ENCODE peak calls at places on chromosomes 16 and 17, in seven cellular contexts. One of them, this sample, is unnamed.
A peak's percentile ranks its signal among the peaks of the same experiment; 100 is the strongest.

GRCh38 chr16:21277927-21278706 is at the start of gene CRYM:
- DNase-seq in tibial nerve: no peak
- DNase-seq in adrenal gland: peak; percentile 49
- DNase-seq in hepatocyte: peak; percentile 85
- DNase-seq in heart right ventricle: peak; percentile 55
- DNase-seq in effector memory CD4-positive, alpha-beta T cell: no peak
- DNase-seq in lower lobe of right lung: peak; percentile 73
- DNase-seq in this sample: peak; percentile 15

GRCh38 chr17:78883533-78884131 is 19.4 kb downstream of the CEP295NL start:
- DNase-seq in heart right ventricle: peak; percentile 85
- DNase-seq in lower lobe of right lung: no peak
- DNase-seq in tibial nerve: peak; percentile 83
- DNase-seq in adrenal gland: peak; percentile 85
- DNase-seq in hepatocyte: peak; percentile 90
- DNase-seq in effector memory CD4-positive, alpha-beta T cell: no peak
- DNase-seq in this sample: peak; percentile 13

GRCh38 chr16:78925071-78925714 is 675.3 kb downstream of the MAF start:
- DNase-seq in heart right ventricle: peak; percentile 16
- DNase-seq in tibial nerve: no peak
- DNase-seq in lower lobe of right lung: peak; percentile 61
- DNase-seq in adrenal gland: peak; percentile 48
- DNase-seq in effector memory CD4-positive, alpha-beta T cell: no peak
- DNase-seq in hepatocyte: no peak
- DNase-seq in this sample: peak; percentile 21

GRCh38 chr17:79452706-79453105 is 158.1 kb downstream of the RBFOX3 start:
- DNase-seq in effector memory CD4-positive, alpha-beta T cell: no peak
- DNase-seq in heart right ventricle: no peak
- DNase-seq in adrenal gland: no peak
- DNase-seq in hepatocyte: no peak
- DNase-seq in tibial nerve: no peak
- DNase-seq in lower lobe of right lung: no peak
- DNase-seq in this sample: no peak

GRCh38 chr16:89657442-89658220 is at the start of the genes CHMP1A and SPATA33:
- DNase-seq in heart right ventricle: peak; percentile 90
- DNase-seq in hepatocyte: peak; percentile 95
- DNase-seq in lower lobe of right lung: peak; percentile 91
- DNase-seq in tibial nerve: peak; percentile 74
- DNase-seq in effector memory CD4-positive, alpha-beta T cell: peak; percentile 91
- DNase-seq in adrenal gland: peak; percentile 87
- DNase-seq in this sample: peak; percentile 59

GRCh38 chr16:47254771-47255170 is 111.0 kb upstream of the NETO2 start:
- DNase-seq in effector memory CD4-positive, alpha-beta T cell: no peak
- DNase-seq in hepatocyte: no peak
- DNase-seq in lower lobe of right lung: no peak
- DNase-seq in heart right ventricle: no peak
- DNase-seq in tibial nerve: no peak
- DNase-seq in adrenal gland: no peak
- DNase-seq in this sample: no peak

GRCh38 chr17:41163828-41164227 is 3.3 kb upstream of the KRTAP4-4 start:
- DNase-seq in effector memory CD4-positive, alpha-beta T cell: no peak
- DNase-seq in adrenal gland: no peak
- DNase-seq in heart right ventricle: no peak
- DNase-seq in tibial nerve: no peak
- DNase-seq in lower lobe of right lung: no peak
- DNase-seq in hepatocyte: no peak
- DNase-seq in this sample: peak; percentile 54

GRCh38 chr17:62704381-62704971 is 77.0 kb downstream of the MRC2 start:
- DNase-seq in adrenal gland: no peak
- DNase-seq in effector memory CD4-positive, alpha-beta T cell: no peak
- DNase-seq in heart right ventricle: no peak
- DNase-seq in tibial nerve: no peak
- DNase-seq in hepatocyte: peak; percentile 69
- DNase-seq in lower lobe of right lung: no peak
- DNase-seq in this sample: peak; percentile 82

GRCh38 chr17:65978881-65979280 is 213.1 kb downstream of the CEP112 start:
- DNase-seq in tibial nerve: no peak
- DNase-seq in adrenal gland: no peak
- DNase-seq in lower lobe of right lung: no peak
- DNase-seq in hepatocyte: peak; percentile 10
- DNase-seq in heart right ventricle: no peak
- DNase-seq in effector memory CD4-positive, alpha-beta T cell: no peak
- DNase-seq in this sample: no peak

GRCh38 chr16:87178977-87179376 is 138.2 kb downstream of the C16orf95 start:
- DNase-seq in heart right ventricle: peak; percentile 59
- DNase-seq in adrenal gland: peak; percentile 69
- DNase-seq in lower lobe of right lung: no peak
- DNase-seq in effector memory CD4-positive, alpha-beta T cell: no peak
- DNase-seq in hepatocyte: no peak
- DNase-seq in tibial nerve: no peak
- DNase-seq in this sample: peak; percentile 13

GRCh38 chr17:82050152-82050760 is 1.4 kb downstream of the RFNG start:
- DNase-seq in adrenal gland: no peak
- DNase-seq in hepatocyte: no peak
- DNase-seq in lower lobe of right lung: no peak
- DNase-seq in tibial nerve: no peak
- DNase-seq in heart right ventricle: no peak
- DNase-seq in effector memory CD4-positive, alpha-beta T cell: no peak
- DNase-seq in this sample: no peak
- H3K4me3 ChIP-seq in adrenal gland: peak overlapping the region; percentile 73
- H3K4me3 ChIP-seq in hepatocyte: peak overlapping the region; percentile 83
- H3K4me3 ChIP-seq in lower lobe of right lung: peak overlapping the region; percentile 86
- H3K4me3 ChIP-seq in tibial nerve: peak overlapping the region; percentile 83
- H3K4me3 ChIP-seq in heart right ventricle: peak overlapping the region; percentile 90
- H3K4me3 ChIP-seq in effector memory CD4-positive, alpha-beta T cell: peak overlapping the region; percentile 50
- H3K4me3 ChIP-seq in this sample: peak overlapping the region; percentile 89

GRCh38 chr17:39219647-39220154 is 6.0 kb downstream of the STAC2 start:
- DNase-seq in hepatocyte: no peak
- DNase-seq in adrenal gland: no peak
- DNase-seq in lower lobe of right lung: no peak
- DNase-seq in effector memory CD4-positive, alpha-beta T cell: no peak
- DNase-seq in heart right ventricle: no peak
- DNase-seq in tibial nerve: no peak
- DNase-seq in this sample: no peak

GRCh38 chr17:39213852-39214251 is 11.9 kb downstream of the STAC2 start:
- DNase-seq in effector memory CD4-positive, alpha-beta T cell: no peak
- DNase-seq in lower lobe of right lung: peak; percentile 73
- DNase-seq in hepatocyte: peak; percentile 50
- DNase-seq in tibial nerve: no peak
- DNase-seq in adrenal gland: peak; percentile 91
- DNase-seq in heart right ventricle: no peak
- DNase-seq in this sample: peak; percentile 59

GRCh38 chr17:39221572-39221971 is 4.2 kb downstream of the STAC2 start:
- DNase-seq in tibial nerve: no peak
- DNase-seq in hepatocyte: no peak
- DNase-seq in heart right ventricle: no peak
- DNase-seq in adrenal gland: no peak
- DNase-seq in effector memory CD4-positive, alpha-beta T cell: no peak
- DNase-seq in lower lobe of right lung: no peak
- DNase-seq in this sample: no peak

GRCh38 chr17:39218906-39219305 is 6.8 kb downstream of the STAC2 start:
- DNase-seq in heart right ventricle: no peak
- DNase-seq in hepatocyte: no peak
- DNase-seq in effector memory CD4-positive, alpha-beta T cell: no peak
- DNase-seq in lower lobe of right lung: no peak
- DNase-seq in adrenal gland: no peak
- DNase-seq in tibial nerve: no peak
- DNase-seq in this sample: no peak

GRCh38 chr17:39217734-39218369 is 7.9 kb downstream of the STAC2 start:
- DNase-seq in effector memory CD4-positive, alpha-beta T cell: no peak
- DNase-seq in adrenal gland: no peak
- DNase-seq in tibial nerve: no peak
- DNase-seq in heart right ventricle: no peak
- DNase-seq in lower lobe of right lung: no peak
- DNase-seq in hepatocyte: no peak
- DNase-seq in this sample: no peak
- H3K27me3 ChIP-seq in effector memory CD4-positive, alpha-beta T cell: no peaks in the 10 kb centered on the region
- H3K27me3 ChIP-seq in adrenal gland: no peaks in the 10 kb centered on the region
- H3K27me3 ChIP-seq in tibial nerve: no peaks in the 10 kb centered on the region
- H3K27me3 ChIP-seq in heart right ventricle: no peaks in the 10 kb centered on the region
- H3K27me3 ChIP-seq in lower lobe of right lung: peaks cover 12% of the 10 kb centered on the region
- H3K27me3 ChIP-seq in hepatocyte: peaks cover 49% of the 10 kb centered on the region
- H3K27me3 ChIP-seq in this sample: no peaks in the 10 kb centered on the region

GRCh38 chr16:74865922-74866598 is 91.4 kb upstream of the FA2H start:
- DNase-seq in lower lobe of right lung: no peak
- DNase-seq in adrenal gland: no peak
- DNase-seq in heart right ventricle: no peak
- DNase-seq in tibial nerve: no peak
- DNase-seq in hepatocyte: no peak
- DNase-seq in effector memory CD4-positive, alpha-beta T cell: no peak
- DNase-seq in this sample: no peak

GRCh38 chr16:74871608-74872007 is 97.0 kb upstream of the FA2H start:
- DNase-seq in lower lobe of right lung: no peak
- DNase-seq in hepatocyte: no peak
- DNase-seq in heart right ventricle: no peak
- DNase-seq in tibial nerve: no peak
- DNase-seq in adrenal gland: no peak
- DNase-seq in effector memory CD4-positive, alpha-beta T cell: no peak
- DNase-seq in this sample: no peak

GRCh38 chr16:74867281-74867849 is 92.7 kb upstream of the FA2H start:
- DNase-seq in tibial nerve: no peak
- DNase-seq in effector memory CD4-positive, alpha-beta T cell: no peak
- DNase-seq in adrenal gland: no peak
- DNase-seq in heart right ventricle: no peak
- DNase-seq in hepatocyte: no peak
- DNase-seq in lower lobe of right lung: no peak
- DNase-seq in this sample: no peak

GRCh38 chr16:74868035-74868434 is 93.4 kb upstream of the FA2H start:
- DNase-seq in lower lobe of right lung: no peak
- DNase-seq in tibial nerve: no peak
- DNase-seq in adrenal gland: no peak
- DNase-seq in hepatocyte: no peak
- DNase-seq in effector memory CD4-positive, alpha-beta T cell: no peak
- DNase-seq in heart right ventricle: no peak
- DNase-seq in this sample: no peak

DNA sequence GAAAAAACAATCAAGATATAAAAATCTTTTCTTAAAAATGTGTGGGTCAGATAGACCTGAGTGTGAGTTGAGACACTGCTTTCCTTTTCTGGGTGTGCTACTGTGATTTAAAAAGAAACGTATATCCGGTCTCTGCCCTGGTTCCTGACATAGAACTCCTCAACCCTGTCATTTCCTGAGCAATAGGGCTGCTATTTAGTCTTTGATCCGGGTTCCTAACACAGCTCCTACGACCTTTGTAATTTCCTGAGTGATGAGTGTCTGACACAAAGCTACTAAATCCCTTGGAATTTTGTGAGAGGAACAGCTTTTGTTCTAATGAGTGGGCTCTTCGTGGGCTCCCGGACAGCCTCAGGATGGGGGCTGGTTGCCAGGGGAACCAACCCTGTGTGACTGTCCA is 93.9 kb upstream of the FA2H start:
- DNase-seq in adrenal gland: no peak
- DNase-seq in lower lobe of right lung: no peak
- DNase-seq in heart right ventricle: peak; percentile 16
- DNase-seq in hepatocyte: no peak
- DNase-seq in tibial nerve: no peak
- DNase-seq in effector memory CD4-positive, alpha-beta T cell: no peak
- DNase-seq in this sample: peak; percentile 70
- H3K4me3 ChIP-seq in adrenal gland: no peak overlapping the region
- H3K4me3 ChIP-seq in lower lobe of right lung: no peak overlapping the region
- H3K4me3 ChIP-seq in heart right ventricle: no peak overlapping the region
- H3K4me3 ChIP-seq in hepatocyte: no peak overlapping the region
- H3K4me3 ChIP-seq in tibial nerve: no peak overlapping the region
- H3K4me3 ChIP-seq in effector memory CD4-positive, alpha-beta T cell: no peak overlapping the region
- H3K4me3 ChIP-seq in this sample: no peak overlapping the region

GRCh38 chr17:7852262-7852670 is 2.6 kb upstream of the TMEM88 start:
- DNase-seq in effector memory CD4-positive, alpha-beta T cell: no peak
- DNase-seq in lower lobe of right lung: peak; percentile 53
- DNase-seq in tibial nerve: no peak
- DNase-seq in hepatocyte: peak; percentile 9
- DNase-seq in heart right ventricle: peak; percentile 12
- DNase-seq in adrenal gland: peak; percentile 29
- DNase-seq in this sample: no peak
- H3K27me3 ChIP-seq in effector memory CD4-positive, alpha-beta T cell: no peaks in the 10 kb centered on the region
- H3K27me3 ChIP-seq in lower lobe of right lung: no peaks in the 10 kb centered on the region
- H3K27me3 ChIP-seq in tibial nerve: no peaks in the 10 kb centered on the region
- H3K27me3 ChIP-seq in hepatocyte: no peaks in the 10 kb centered on the region
- H3K27me3 ChIP-seq in heart right ventricle: no peaks in the 10 kb centered on the region
- H3K27me3 ChIP-seq in adrenal gland: no peaks in the 10 kb centered on the region
- H3K27me3 ChIP-seq in this sample: no peaks in the 10 kb centered on the region

GRCh38 chr17:68205251-68205807 is 42.5 kb upstream of the AMZ2 start:
- DNase-seq in lower lobe of right lung: peak; percentile 96
- DNase-seq in tibial nerve: peak; percentile 89
- DNase-seq in adrenal gland: peak; percentile 89
- DNase-seq in hepatocyte: peak; percentile 96
- DNase-seq in effector memory CD4-positive, alpha-beta T cell: peak; percentile 82
- DNase-seq in heart right ventricle: peak; percentile 90
- DNase-seq in this sample: peak; percentile 57

GRCh38 chr17:68210570-68210969 is 37.3 kb upstream of the AMZ2 start:
- DNase-seq in hepatocyte: no peak
- DNase-seq in heart right ventricle: no peak
- DNase-seq in tibial nerve: no peak
- DNase-seq in effector memory CD4-positive, alpha-beta T cell: no peak
- DNase-seq in lower lobe of right lung: no peak
- DNase-seq in adrenal gland: no peak
- DNase-seq in this sample: no peak

GRCh38 chr17:68204736-68205135 is 43.1 kb upstream of the AMZ2 start:
- DNase-seq in adrenal gland: no peak
- DNase-seq in tibial nerve: no peak
- DNase-seq in heart right ventricle: no peak
- DNase-seq in lower lobe of right lung: peak; percentile 67
- DNase-seq in effector memory CD4-positive, alpha-beta T cell: no peak
- DNase-seq in hepatocyte: peak; percentile 36
- DNase-seq in this sample: no peak

GRCh38 chr17:68207651-68208253 is 40.1 kb upstream of the AMZ2 start:
- DNase-seq in heart right ventricle: no peak
- DNase-seq in hepatocyte: no peak
- DNase-seq in tibial nerve: no peak
- DNase-seq in lower lobe of right lung: no peak
- DNase-seq in adrenal gland: no peak
- DNase-seq in effector memory CD4-positive, alpha-beta T cell: no peak
- DNase-seq in this sample: no peak
- H3K4me3 ChIP-seq in heart right ventricle: no peak overlapping the region
- H3K4me3 ChIP-seq in hepatocyte: no peak overlapping the region
- H3K4me3 ChIP-seq in tibial nerve: no peak overlapping the region
- H3K4me3 ChIP-seq in lower lobe of right lung: peak overlapping the region; percentile 76
- H3K4me3 ChIP-seq in adrenal gland: no peak overlapping the region
- H3K4me3 ChIP-seq in effector memory CD4-positive, alpha-beta T cell: no peak overlapping the region
- H3K4me3 ChIP-seq in this sample: no peak overlapping the region

This sample was measured in bronchial epithelial cell.